ENCODE peak calls at places on chromosome 18, in five cellular contexts. A is Right ventricle myocardium superior; J is naive thymus-derived CD4-positive, alpha-beta T cell; V is D721Med; F is HFFc6. K is an unnamed sample.

GRCh38 chr18:52499018-52499417 is 159.0 kb downstream of the DCC start:
- DNase-seq in J (no peak), F (no peak), V (no peak), A (no peak), K (no peak)

GRCh38 chr18:10299686-10300085 is 154.7 kb upstream of the APCDD1 start:
- DNase-seq in J (no peak), V (no peak), F (no peak), A (no peak), K (no peak)

GRCh38 chr18:70376914-70377258 is 88.0 kb downstream of the SOCS6 start:
- DNase-seq in A (no peak), F (no peak), J (no peak), V (no peak), K (no peak)

GRCh38 chr18:2424420-2424819 is 146.9 kb downstream of the METTL4 start:
- DNase-seq in V (no peak), A (no peak), J (no peak), F (no peak), K (no peak)

GRCh38 chr18:49967914-49968313 is 154.6 kb upstream of the ACAA2 start:
- DNase-seq in V (no peak), J (no peak), A (no peak), F (no peak), K (no peak)

GRCh38 chr18:43720036-43720435 is 442.7 kb upstream of the SYT4 start:
- DNase-seq in V (no peak), A (no peak), F (no peak), J (no peak), K (no peak)

GRCh38 chr18:44973282-44973681 is 292.6 kb downstream of the SETBP1 start:
- DNase-seq in J (no peak), F (no peak), A (no peak), V (no peak), K (no peak)

GRCh38 chr18:35458677-35459441 is 38.9 kb downstream of the INO80C start:
- DNase-seq in V (no peak), A (peak; percentile 73), F (peak; percentile 61), J (no peak), K (no peak)

GRCh38 chr18:65725421-65726050 is 25.3 kb upstream of the CDH7 start:
- DNase-seq in V (no peak), A (no peak), F (no peak), J (no peak), K (no peak)

GRCh38 chr18:23169683-23170082 is 34.4 kb downstream of the CABLES1 start:
- DNase-seq in F (no peak), J (no peak), A (no peak), V (no peak), K (no peak)

GRCh38 chr18:79586436-79587297 is 92.9 kb upstream of the CTDP1 start:
- DNase-seq in F (no peak), V (no peak), A (peak; percentile 38), J (no peak), K (no peak)

GRCh38 chr18:27922780-27923179 is 254.2 kb downstream of the CDH2 start:
- DNase-seq in V (no peak), F (no peak), A (no peak), J (no peak), K (no peak)

GRCh38 chr18:24354278-24354677 is 43.3 kb downstream of the OSBPL1A start:
- DNase-seq in V (no peak), A (no peak), J (no peak), F (no peak), K (no peak)

GRCh38 chr18:63264871-63265270 is 54.7 kb downstream of the BCL2 start:
- DNase-seq in F (no peak), A (no peak), V (no peak), J (no peak), K (no peak)

GRCh38 chr18:23922939-23923338 is 91.6 kb upstream of the TTC39C start:
- DNase-seq in F (no peak), J (no peak), V (no peak), A (no peak), K (no peak)

GRCh38 chr18:3471141-3471648 is 21.2 kb downstream of the TGIF1 start:
- DNase-seq in V (no peak), A (no peak), J (no peak), F (no peak), K (no peak)